ENCODE peak calls at places on chromosomes 3 and 15, in seven cellular contexts. B is AG04450; Z is BJ; J is CD8-positive, alpha-beta T cell; D is dorsolateral prefrontal cortex; F is Peyer's patch; W is kidney. H is an unnamed sample.
A peak's percentile ranks its signal among the peaks of the same experiment; 100 is the strongest.

GRCh38 chr3:196138927-196139680 is 57.2 kb upstream of the TFRC start:
- DNase-seq in B (peak; percentile 55), Z (peak; percentile 4), J (no peak), D (no peak), F (no peak), W (peak; percentile 22), H (no peak)

GRCh38 chr15:47908950-47909670 is 191.8 kb downstream of the SEMA6D start:
- DNase-seq in B (no peak), Z (peak; percentile 1), J (no peak), D (no peak), F (no peak), W (no peak), H (no peak)

GRCh38 chr3:124886168-124887051 is 755 bp downstream of the ITGB5 start:
- DNase-seq in B (no peak), Z (no peak), J (peak; percentile 22), D (peak; percentile 27), F (peak; percentile 80), W (peak; percentile 82), H (no peak)

GRCh38 chr3:99896482-99896881 is 78.8 kb downstream of the CMSS1 start:
- DNase-seq in B (no peak), Z (no peak), J (no peak), D (no peak), F (no peak), W (no peak), H (no peak)

GRCh38 chr3:37709946-37710345 is 151.7 kb upstream of the CTDSPL start:
- DNase-seq in B (no peak), Z (no peak), J (no peak), D (no peak), F (no peak), W (no peak), H (no peak)

GRCh38 chr3:40524571-40525285 is at the start of gene ZNF621:
- DNase-seq in B (peak; percentile 50), Z (peak; percentile 31), J (peak; percentile 75), D (peak; percentile 88), F (peak; percentile 96), W (peak; percentile 97), H (no peak)

GRCh38 chr15:90599116-90599515 is 69.4 kb downstream of the CRTC3 start:
- DNase-seq in B (no peak), Z (no peak), J (no peak), D (no peak), F (no peak), W (no peak), H (no peak)

GRCh38 chr3:72182206-72182605 is 397.3 kb upstream of the PROK2 start:
- DNase-seq in B (no peak), Z (no peak), J (no peak), D (no peak), F (no peak), W (no peak), H (no peak)

GRCh38 chr15:71116366-71116765 is 1.1 kb downstream of the THSD4 start:
- DNase-seq in B (no peak), Z (no peak), J (no peak), D (no peak), F (no peak), W (no peak), H (no peak)

GRCh38 chr3:160929595-160929994 is 173.6 kb downstream of the PPM1L start:
- DNase-seq in B (no peak), Z (no peak), J (no peak), D (no peak), F (no peak), W (peak; percentile 71), H (no peak)

GRCh38 chr3:118987466-118987865 is 47.2 kb downstream of the IGSF11 start:
- DNase-seq in B (no peak), Z (no peak), J (no peak), D (peak; percentile 88), F (no peak), W (no peak), H (peak; percentile 15)

GRCh38 chr15:100862162-100862561 is 17.5 kb upstream of the ALDH1A3 start:
- DNase-seq in B (no peak), Z (no peak), J (no peak), D (no peak), F (no peak), W (no peak), H (no peak)

GRCh38 chr3:34948431-34948971 is 690.8 kb upstream of the ARPP21 start:
- DNase-seq in B (no peak), Z (no peak), J (no peak), D (no peak), F (no peak), W (no peak), H (no peak)

GRCh38 chr3:44883999-44884431 is 9.6 kb downstream of the TGM4 start:
- DNase-seq in B (peak; percentile 77), Z (peak; percentile 91), J (no peak), D (no peak), F (no peak), W (no peak), H (peak; percentile 89)

GRCh38 chr15:51661072-51661471 is 20.2 kb upstream of the SCG3 start:
- DNase-seq in B (no peak), Z (no peak), J (no peak), D (no peak), F (no peak), W (no peak), H (no peak)

GRCh38 chr3:126955004-126955790 is 27.7 kb upstream of the PLXNA1 start:
- DNase-seq in B (no peak), Z (no peak), J (no peak), D (no peak), F (peak; percentile 44), W (peak; percentile 55), H (no peak)

GRCh38 chr3:50689558-50689957 is 14.8 kb downstream of the DOCK3 start:
- DNase-seq in B (no peak), Z (no peak), J (no peak), D (no peak), F (no peak), W (no peak), H (no peak)

GRCh38 chr15:98650871-98651481 is 2.6 kb downstream of the IGF1R start:
- DNase-seq in B (no peak), Z (no peak), J (peak; percentile 51), D (peak; percentile 15), F (no peak), W (peak; percentile 67), H (no peak)

GRCh38 chr3:41708176-41708575 is 253.7 kb downstream of the ULK4 start:
- DNase-seq in B (no peak), Z (no peak), J (no peak), D (no peak), F (no peak), W (no peak), H (no peak)

GRCh38 chr15:65184305-65184943 is 718 bp downstream of the CLPX start:
- DNase-seq in B (no peak), Z (no peak), J (peak; percentile 24), D (peak; percentile 40), F (peak; percentile 73), W (peak; percentile 86), H (no peak)

GRCh38 chr15:65182538-65182937 is 2.6 kb downstream of the CLPX start:
- DNase-seq in B (no peak), Z (no peak), J (no peak), D (no peak), F (no peak), W (no peak), H (no peak)

GRCh38 chr15:65184944-65185717 is at the start of gene CLPX:
- DNase-seq in B (peak; percentile 78), Z (peak; percentile 73), J (peak; percentile 97), D (peak; percentile 82), F (peak; percentile 92), W (peak; percentile 98), H (peak; percentile 59)

GRCh38 chr15:65180167-65180566 is 5.0 kb downstream of the CLPX start:
- DNase-seq in B (no peak), Z (no peak), J (no peak), D (no peak), F (no peak), W (no peak), H (no peak)

GRCh38 chr15:65183847-65184159 is 1.3 kb downstream of the CLPX start:
- DNase-seq in B (no peak), Z (no peak), J (no peak), D (no peak), F (no peak), W (no peak), H (no peak)
- H3K4me3 ChIP-seq in B (peak overlapping the region; percentile 92), Z (peak overlapping the region; percentile 96), J (peak overlapping the region; percentile 98), D (peak overlapping the region; percentile 82), F (peak overlapping the region; percentile 68), W (peak overlapping the region; percentile 96), H (peak overlapping the region; percentile 83)

DNA sequence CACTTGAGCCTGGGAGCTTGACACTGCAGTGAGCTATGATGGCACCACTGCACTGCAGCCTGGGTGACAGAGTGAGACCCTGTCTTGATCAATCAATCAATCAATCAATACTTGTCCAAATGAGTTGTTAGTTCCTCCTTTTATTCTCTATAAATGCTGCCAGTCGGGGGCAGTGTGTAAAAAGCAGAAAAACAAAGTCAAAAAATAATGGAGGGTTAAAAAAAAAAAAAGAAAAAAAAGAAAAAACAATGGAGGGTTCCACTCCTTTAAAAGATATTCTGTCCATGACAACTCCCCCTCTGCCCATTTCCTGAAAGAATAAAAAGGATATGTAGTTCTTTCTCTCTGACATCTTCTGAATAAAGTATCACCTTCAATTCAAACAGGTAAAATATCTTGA is 1068.6 kb downstream of the FHIT start:
- DNase-seq in B (no peak), Z (no peak), J (no peak), D (no peak), F (no peak), W (no peak), H (no peak)
- TF ChIP-seq CTCF in B (peak; percentile 22), Z (no peak), J (no peak), D (no peak), F (no peak), W (no peak), H (no peak)

DNA sequence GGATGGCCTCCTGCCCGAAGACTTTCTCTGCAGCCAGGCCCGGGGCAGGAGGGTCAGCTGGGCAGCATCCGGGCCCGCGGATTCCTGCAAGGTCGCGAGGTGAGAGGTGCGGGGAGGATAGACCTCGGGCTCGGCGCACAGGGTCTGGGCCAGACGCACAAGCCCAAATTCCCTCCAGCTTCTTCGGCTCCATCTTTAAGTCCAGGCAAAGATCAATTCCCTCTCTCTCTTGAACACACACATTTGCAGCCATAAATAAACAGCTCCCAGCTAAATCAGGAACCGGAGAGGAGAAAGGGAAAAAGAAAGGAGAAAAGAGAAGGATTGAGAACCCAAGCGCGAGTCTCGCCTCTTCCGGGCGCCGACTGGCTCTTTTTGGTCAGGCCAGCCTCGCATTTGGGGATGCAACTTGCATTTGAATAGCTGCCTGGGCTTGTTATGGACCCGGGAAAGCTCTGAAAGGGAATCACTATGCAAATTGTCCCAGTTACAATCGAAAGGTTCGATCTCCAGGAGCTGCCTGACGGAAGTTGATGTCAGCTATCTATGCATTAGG is 14.5 kb upstream of the ONECUT1 start:
- DNase-seq in B (no peak), Z (no peak), J (no peak), D (no peak), F (no peak), W (peak; percentile 66), H (no peak)
- H3K4me3 ChIP-seq in B (peak overlapping the region; percentile 20), Z (no peak overlapping the region), J (peak overlapping the region; percentile 44), D (peak overlapping the region; percentile 34), F (peak overlapping the region; percentile 38), W (peak overlapping the region; percentile 20), H (peak overlapping the region; percentile 11)

DNA sequence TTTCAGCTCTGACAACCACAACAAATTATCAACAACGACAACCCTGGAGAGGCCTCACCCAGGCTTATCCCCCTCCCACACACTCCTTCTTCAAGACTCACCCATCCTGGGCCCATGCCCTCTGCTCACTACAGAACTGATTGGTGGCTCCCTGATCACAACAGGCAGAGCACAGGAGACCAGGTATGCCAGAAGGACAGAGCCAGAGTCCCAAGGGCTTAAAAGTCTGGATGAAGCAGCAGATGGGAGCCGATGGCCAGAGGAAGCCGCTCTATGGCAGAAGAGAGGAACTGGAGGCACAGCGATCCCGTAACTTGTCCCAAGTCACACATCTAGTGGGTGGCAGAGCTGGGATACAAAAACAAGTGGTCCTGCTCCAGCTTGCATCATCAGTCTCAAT is 20.7 kb downstream of the ITGA11 start:
- DNase-seq in B (no peak), Z (no peak), J (no peak), D (no peak), F (peak; percentile 30), W (peak; percentile 18), H (no peak)
- TF ChIP-seq CTCF in B (no peak), Z (no peak), J (no peak), D (no peak), F (no peak), W (no peak), H (no peak)